ENCODE peak calls at places on chromosomes 7 and 10, in six cellular contexts. B, Y, J, C, F and Q are unnamed samples.

GRCh38 chr7:46165281-46165680 is 244.2 kb upstream of the IGFBP3 start:
- DNase-seq in B (no peak), Y (peak; percentile 68), J (no peak), C (no peak), F (no peak), Q (no peak)

GRCh38 chr10:29253096-29254029 is 35.5 kb upstream of the LYZL1 start:
- DNase-seq in B (no peak), Y (no peak), J (no peak), C (no peak), F (peak; percentile 70), Q (no peak)

GRCh38 chr7:132825932-132826480 is 249.7 kb upstream of the PLXNA4 start:
- DNase-seq in B (no peak), Y (no peak), J (no peak), C (no peak), F (no peak), Q (no peak)

GRCh38 chr7:69638674-69639073 is 40.4 kb downstream of the AUTS2 start:
- DNase-seq in B (no peak), Y (no peak), J (no peak), C (no peak), F (no peak), Q (no peak)

GRCh38 chr7:113085781-113086390 is 741 bp downstream of the GPR85 start:
- DNase-seq in B (no peak), Y (no peak), J (no peak), C (no peak), F (no peak), Q (no peak)

GRCh38 chr7:116284390-116284789 is 74.1 kb downstream of the TES start:
- DNase-seq in B (no peak), Y (no peak), J (no peak), C (no peak), F (no peak), Q (no peak)

GRCh38 chr7:521221-522070 is 1.8 kb upstream of the PDGFA start:
- DNase-seq in B (no peak), Y (peak; percentile 48), J (peak; percentile 83), C (peak; percentile 84), F (no peak), Q (no peak)

GRCh38 chr7:19105546-19105945 is 11.9 kb downstream of the TWIST1 start:
- DNase-seq in B (no peak), Y (no peak), J (no peak), C (no peak), F (no peak), Q (no peak)

GRCh38 chr10:29266641-29267040 is 22.2 kb upstream of the LYZL1 start:
- DNase-seq in B (no peak), Y (peak; percentile 25), J (no peak), C (no peak), F (no peak), Q (no peak)

GRCh38 chr7:150721970-150722373 is 5.6 kb downstream of the GIMAP1 start:
- DNase-seq in B (no peak), Y (no peak), J (no peak), C (no peak), F (peak; percentile 53), Q (no peak)

GRCh38 chr7:144011458-144012230 is 11.5 kb downstream of the OR6B1 start:
- DNase-seq in B (no peak), Y (no peak), J (no peak), C (no peak), F (no peak), Q (no peak)

GRCh38 chr7:76383089-76383944 is 24.5 kb upstream of the YWHAG start:
- DNase-seq in B (no peak), Y (no peak), J (no peak), C (no peak), F (no peak), Q (no peak)

GRCh38 chr7:82704121-82704520 is 260.5 kb upstream of the CACNA2D1 start:
- DNase-seq in B (no peak), Y (no peak), J (no peak), C (no peak), F (no peak), Q (no peak)

GRCh38 chr10:93999401-93999851 is 5.7 kb downstream of the PLCE1 start:
- DNase-seq in B (no peak), Y (peak; percentile 47), J (peak; percentile 52), C (peak; percentile 60), F (peak; percentile 66), Q (no peak)

GRCh38 chr10:101770331-101771215 is 5.3 kb downstream of the FGF8 start:
- DNase-seq in B (no peak), Y (no peak), J (no peak), C (no peak), F (no peak), Q (no peak)

GRCh38 chr7:74263399-74264120 is 9.4 kb upstream of the RFC2 start:
- DNase-seq in B (no peak), Y (no peak), J (no peak), C (no peak), F (no peak), Q (no peak)
- H3K27ac ChIP-seq in B (no peak overlapping the region), Y (no peak overlapping the region), J (no peak overlapping the region), C (no peak overlapping the region), F (no peak overlapping the region), Q (no peak overlapping the region)

GRCh38 chr10:61952028-61952638 is 50.6 kb downstream of the ARID5B start:
- DNase-seq in B (no peak), Y (no peak), J (no peak), C (no peak), F (no peak), Q (no peak)
- H3K27ac ChIP-seq in B (no peak overlapping the region), Y (no peak overlapping the region), J (no peak overlapping the region), C (no peak overlapping the region), F (no peak overlapping the region), Q (no peak overlapping the region)

GRCh38 chr7:2844153-2845077 is at the start of gene GNA12:
- DNase-seq in B (peak; percentile 96), Y (peak; percentile 99), J (peak; percentile 98), C (peak; percentile 99), F (peak; percentile 99), Q (peak; percentile 98)
- H3K27ac ChIP-seq in B (no peak within 1 kb of the TSS), Y (peak within 1 kb of the TSS; percentile 50), J (peak within 1 kb of the TSS; percentile 77), C (no peak within 1 kb of the TSS), F (peak within 1 kb of the TSS; percentile 80), Q (peak within 1 kb of the TSS; percentile 26)

GRCh38 chr7:105826143-105826542 is 50.3 kb downstream of the ATXN7L1 start:
- DNase-seq in B (no peak), Y (no peak), J (no peak), C (no peak), F (no peak), Q (no peak)

GRCh38 chr7:105829681-105830322 is 46.6 kb downstream of the ATXN7L1 start:
- DNase-seq in B (no peak), Y (no peak), J (no peak), C (no peak), F (no peak), Q (no peak)

GRCh38 chr7:105830405-105831218 is 45.8 kb downstream of the ATXN7L1 start:
- DNase-seq in B (no peak), Y (peak; percentile 95), J (no peak), C (no peak), F (no peak), Q (no peak)

GRCh38 chr7:105827106-105827870 is 49.1 kb downstream of the ATXN7L1 start:
- DNase-seq in B (no peak), Y (no peak), J (no peak), C (no peak), F (no peak), Q (no peak)

GRCh38 chr7:105828141-105828540 is 48.3 kb downstream of the ATXN7L1 start:
- DNase-seq in B (no peak), Y (no peak), J (no peak), C (no peak), F (no peak), Q (no peak)
- H3K27ac ChIP-seq in B (no peak overlapping the region), Y (no peak overlapping the region), J (no peak overlapping the region), C (no peak overlapping the region), F (no peak overlapping the region), Q (no peak overlapping the region)

DNA sequence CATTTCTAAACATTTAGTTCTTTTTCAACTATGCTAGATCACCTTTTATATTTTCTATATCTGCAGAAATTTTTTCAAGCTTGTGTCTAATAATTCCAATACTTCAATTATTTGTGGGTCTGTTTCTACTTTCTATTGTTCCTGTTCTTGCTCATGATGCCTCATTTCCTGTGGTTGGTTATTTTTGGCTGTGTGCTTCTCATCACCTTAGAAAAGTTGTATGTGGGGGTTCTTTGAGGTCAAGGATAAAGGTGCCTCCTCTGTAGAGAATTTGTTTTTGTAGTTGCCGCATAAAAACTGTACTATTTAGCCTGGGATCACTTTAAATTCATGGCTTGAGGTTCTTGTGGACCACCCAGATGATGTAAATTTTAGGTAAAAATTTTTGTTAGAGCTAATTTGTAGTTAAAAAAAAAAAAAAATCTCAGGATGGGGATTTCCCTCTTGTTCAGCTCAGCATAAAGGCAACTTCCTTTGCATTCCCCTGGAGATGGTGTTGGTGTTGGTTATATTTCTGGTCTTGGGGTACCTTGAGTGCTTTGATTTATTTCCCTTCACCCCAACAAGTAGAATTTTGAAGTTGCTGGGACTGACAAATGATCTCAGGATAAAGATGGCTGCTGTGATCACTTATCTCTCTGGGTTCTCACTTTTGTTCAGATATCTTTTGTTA is 27.0 kb upstream of the JAZF1 start:
- DNase-seq in B (no peak), Y (no peak), J (no peak), C (no peak), F (no peak), Q (no peak)
- H3K27ac ChIP-seq in B (no peak overlapping the region), Y (no peak overlapping the region), J (no peak overlapping the region), C (no peak overlapping the region), F (no peak overlapping the region), Q (no peak overlapping the region)

DNA sequence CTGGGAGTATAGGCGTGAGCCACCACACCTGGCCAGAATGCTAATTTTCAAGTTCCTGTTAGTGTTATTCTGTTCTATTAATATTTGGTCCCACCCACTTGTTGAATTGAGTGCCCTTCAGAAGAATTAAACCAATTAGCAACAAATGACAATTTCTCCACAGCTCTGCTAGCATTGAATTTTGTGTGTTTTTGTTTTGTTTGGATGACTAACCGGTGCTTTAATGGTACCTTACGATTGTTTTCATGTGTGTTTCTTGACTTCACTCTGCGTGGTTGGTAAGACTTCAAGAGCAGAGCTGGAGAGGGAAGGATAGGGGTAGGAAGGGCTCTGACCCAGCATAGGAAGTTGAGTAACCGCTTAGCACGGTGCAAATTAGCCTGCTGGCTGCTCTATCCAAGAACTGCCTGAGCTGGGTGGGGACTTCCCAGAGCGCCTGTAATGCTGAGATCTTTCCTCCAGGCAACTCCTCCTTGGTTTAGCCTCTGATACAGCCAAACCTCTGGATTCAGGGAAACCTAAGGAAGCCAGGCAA is 4.6 kb downstream of the ARPC1B start:
- DNase-seq in B (no peak), Y (peak; percentile 85), J (peak; percentile 67), C (no peak), F (peak; percentile 79), Q (no peak)
- H3K27ac ChIP-seq in B (peak overlapping the region; percentile 99), Y (peak overlapping the region; percentile 80), J (peak overlapping the region; percentile 91), C (no peak overlapping the region), F (peak overlapping the region; percentile 72), Q (peak overlapping the region; percentile 71)